ENCODE peak calls at places on chromosomes 6 and 20, in four cellular contexts. A is H7, D is PC-3, Y is heart left ventricle. Q is an unnamed sample.
A peak's percentile ranks its signal among the peaks of the same experiment; 100 is the strongest.

GRCh38 chr20:13898012-13898612 is 92.3 kb downstream of the SEL1L2 start:
- DNase-seq in Y (no peak), D (peak; percentile 58), A (peak; percentile 37), Q (no peak)

GRCh38 chr6:22332726-22333125 is 35.9 kb upstream of the PRL start:
- DNase-seq in D (peak; percentile 47), Y (no peak), A (no peak), Q (no peak)

GRCh38 chr20:59016795-59017492 is 2.3 kb upstream of the TUBB1 start:
- DNase-seq in D (peak; percentile 58), A (no peak), Y (no peak), Q (peak; percentile 65)

GRCh38 chr6:142323377-142323776 is 21.6 kb downstream of the ADGRG6 start:
- DNase-seq in D (peak; percentile 98), A (no peak), Y (no peak), Q (no peak)

GRCh38 chr6:66489269-66489987 is 782.4 kb upstream of the EYS start:
- DNase-seq in A (no peak), D (no peak), Y (peak; percentile 49), Q (no peak)

GRCh38 chr6:169626169-169626833 is 75.5 kb downstream of the WDR27 start:
- DNase-seq in Y (no peak), D (no peak), A (peak; percentile 28), Q (no peak)

GRCh38 chr20:22805219-22805618 is 220.8 kb upstream of the FOXA2 start:
- DNase-seq in A (peak; percentile 32), D (peak; percentile 33), Y (no peak), Q (no peak)

GRCh38 chr6:28789553-28790083 is 134.2 kb downstream of the TRIM27 start:
- DNase-seq in D (peak; percentile 85), Y (no peak), A (no peak), Q (no peak)

GRCh38 chr20:13147971-13148370 is 73.1 kb upstream of the ISM1 start:
- DNase-seq in Y (no peak), D (no peak), A (no peak), Q (no peak)

GRCh38 chr20:62918830-62919229 is 7.5 kb downstream of the DIDO1 start:
- DNase-seq in A (no peak), Y (no peak), D (no peak), Q (no peak)

GRCh38 chr6:148700713-148701392 is 46.0 kb upstream of the UST start:
- DNase-seq in A (peak; percentile 34), Y (no peak), D (peak; percentile 39), Q (no peak)

GRCh38 chr6:141313986-141314385 is 818.7 kb upstream of the GJE1 start:
- DNase-seq in Y (no peak), A (no peak), D (no peak), Q (no peak)

GRCh38 chr6:4125933-4126864 is 9.2 kb downstream of the ECI2 start:
- DNase-seq in Y (no peak), A (no peak), D (peak; percentile 91), Q (no peak)

GRCh38 chr20:58723628-58723984 is 31.0 kb downstream of the NPEPL1 start:
- DNase-seq in Y (no peak), A (no peak), D (no peak), Q (no peak)

GRCh38 chr6:28258877-28259777 is at the start of gene NKAPL:
- DNase-seq in D (no peak), Y (peak; percentile 91), A (peak; percentile 32), Q (peak; percentile 88)

GRCh38 chr6:16511723-16512584 is 249.3 kb downstream of the ATXN1 start:
- DNase-seq in A (no peak), D (no peak), Y (no peak), Q (no peak)

GRCh38 chr6:130965657-130966056 is 97.4 kb downstream of the EPB41L2 start:
- DNase-seq in D (no peak), A (no peak), Y (no peak), Q (no peak)

GRCh38 chr6:82248233-82248735 is 740 bp upstream of the IBTK start:
- DNase-seq in Y (no peak), D (peak; percentile 90), A (peak; percentile 21), Q (no peak)

GRCh38 chr20:61935926-61936700 is 129.6 kb downstream of the TAF4 start:
- DNase-seq in Y (no peak), D (no peak), A (peak; percentile 85), Q (no peak)

GRCh38 chr6:150299873-150300485 is 68.8 kb upstream of the IYD start:
- DNase-seq in Y (no peak), A (no peak), D (no peak), Q (no peak)

GRCh38 chr6:1792989-1793388 is 183.3 kb downstream of the FOXC1 start:
- DNase-seq in A (peak; percentile 73), D (peak; percentile 67), Y (no peak), Q (no peak)

GRCh38 chr6:44543664-44544063 is 156.2 kb downstream of the CDC5L start:
- DNase-seq in Y (no peak), D (no peak), A (no peak), Q (no peak)

GRCh38 chr20:18031888-18032509 is 25.7 kb downstream of the OVOL2 start:
- DNase-seq in Y (no peak), D (no peak), A (no peak), Q (no peak)

GRCh38 chr6:34696189-34696738 is 303 bp downstream of the ILRUN start:
- DNase-seq in A (no peak), D (peak; percentile 24), Y (peak; percentile 82), Q (peak; percentile 46)

GRCh38 chr20:40524071-40524470 is 165.0 kb downstream of the MAFB start:
- DNase-seq in A (no peak), Y (no peak), D (no peak), Q (no peak)

GRCh38 chr6:158457616-158458278 is 102.1 kb upstream of the TMEM181 start:
- DNase-seq in D (peak; percentile 13), Y (no peak), A (no peak), Q (no peak)

GRCh38 chr20:32652739-32653526 is 20.8 kb downstream of the C20orf203 start:
- DNase-seq in Y (peak; percentile 92), A (peak; percentile 96), D (peak; percentile 87), Q (peak; percentile 94)

GRCh38 chr20:25077610-25078169 is 4.3 kb downstream of the VSX1 start:
- DNase-seq in D (no peak), Y (peak; percentile 72), A (no peak), Q (peak; percentile 66)

GRCh38 chr6:151325075-151326050 is 66.0 kb downstream of the ZBTB2 start:
- DNase-seq in A (peak; percentile 51), Y (peak; percentile 74), D (peak; percentile 68), Q (peak; percentile 87)

GRCh38 chr6:11033825-11034224 is 10.3 kb downstream of the ELOVL2 start:
- DNase-seq in D (peak; percentile 78), Y (no peak), A (no peak), Q (no peak)

DNA sequence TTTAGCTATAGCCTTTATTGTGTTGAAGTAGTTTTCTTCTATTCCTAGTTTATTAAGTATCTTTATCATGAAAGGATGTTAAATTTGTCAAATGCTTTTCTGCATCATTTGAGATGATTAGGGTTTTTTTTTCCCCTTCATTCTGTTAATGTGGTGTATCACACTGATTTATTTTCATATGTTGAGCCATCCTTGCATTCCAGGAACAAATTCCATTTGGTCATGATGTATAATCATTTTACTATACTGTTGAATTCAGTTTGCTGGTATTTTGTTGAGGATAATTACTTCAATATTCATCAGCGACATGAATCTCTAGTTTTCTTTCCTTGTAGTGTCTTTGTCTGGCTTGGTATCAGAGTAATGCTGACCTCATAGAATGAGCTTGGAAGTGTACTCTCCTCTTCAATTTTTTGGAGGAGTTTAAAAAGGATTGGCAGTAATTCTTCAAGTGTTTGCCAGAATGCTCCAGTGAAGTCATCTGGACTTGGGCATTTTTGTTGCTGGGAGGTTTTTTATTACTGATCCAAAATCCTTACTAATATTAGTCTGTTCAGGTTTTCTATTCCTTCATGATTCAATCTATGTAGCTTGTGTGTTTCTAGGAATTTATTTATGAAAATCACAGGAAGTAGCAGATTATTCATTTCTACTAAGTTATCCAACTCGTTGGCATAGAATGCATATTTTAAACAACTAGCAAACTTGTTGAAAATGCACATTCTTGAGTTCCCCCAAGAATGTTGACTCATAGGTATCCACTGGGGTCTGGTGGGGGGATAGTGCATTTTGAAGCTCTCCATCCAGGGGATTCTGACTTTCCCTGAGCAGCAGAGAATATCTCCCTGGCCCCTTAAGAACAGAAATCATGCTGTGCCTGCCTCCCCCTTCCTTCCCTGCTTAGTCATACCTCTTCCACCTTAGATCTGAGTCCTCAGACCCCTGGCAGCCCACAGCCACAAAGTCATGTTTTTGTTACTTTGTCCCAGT is 187.1 kb downstream of the BMP7 start:
- DNase-seq in A (no peak), Y (no peak), D (no peak), Q (no peak)
- H3K27me3 ChIP-seq in A (no peaks in the 10 kb centered on the region), Y (peaks cover 11% of the 10 kb centered on the region), D (no peaks in the 10 kb centered on the region), Q (no peaks in the 10 kb centered on the region)

DNA sequence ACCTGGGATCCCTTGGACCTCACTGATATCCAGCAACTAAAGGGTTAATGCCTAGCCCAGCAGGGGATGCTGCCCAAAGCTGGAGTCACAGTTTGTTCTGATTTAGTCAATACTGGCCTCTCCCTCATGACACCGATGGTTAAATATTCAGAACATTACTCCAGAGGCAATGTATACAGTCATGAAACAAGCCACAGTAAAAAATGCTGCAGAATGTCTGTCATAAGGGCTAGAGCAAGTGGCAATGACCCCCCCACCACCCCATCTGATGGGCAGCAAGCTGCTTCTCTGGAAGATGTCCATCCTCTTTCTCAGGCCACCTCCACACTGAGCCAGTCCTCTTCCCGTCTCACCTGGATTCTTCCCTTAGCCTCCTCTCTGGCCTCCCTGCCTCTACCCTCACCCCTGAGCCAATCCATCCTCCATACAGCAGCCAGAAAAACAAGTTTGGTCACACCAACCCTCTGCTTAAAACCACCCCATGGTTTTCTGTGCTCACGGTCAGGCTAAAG is 99.0 kb upstream of the KCNG1 start:
- DNase-seq in A (peak; percentile 64), D (peak; percentile 87), Y (no peak), Q (no peak)
- H3K27me3 ChIP-seq in A (no peaks in the 10 kb centered on the region), D (no peaks in the 10 kb centered on the region), Y (peaks cover 44% of the 10 kb centered on the region), Q (no peaks in the 10 kb centered on the region)

GRCh38 chr20:56614196-56614595 is 14.9 kb upstream of the TFAP2C start:
- DNase-seq in A (no peak), Y (no peak), D (no peak), Q (no peak)

GRCh38 chr20:56617489-56617888 is 11.6 kb upstream of the TFAP2C start:
- DNase-seq in A (no peak), Y (no peak), D (no peak), Q (no peak)

GRCh38 chr20:56621730-56622129 is 7.4 kb upstream of the TFAP2C start:
- DNase-seq in A (no peak), Y (no peak), D (no peak), Q (no peak)

DNA sequence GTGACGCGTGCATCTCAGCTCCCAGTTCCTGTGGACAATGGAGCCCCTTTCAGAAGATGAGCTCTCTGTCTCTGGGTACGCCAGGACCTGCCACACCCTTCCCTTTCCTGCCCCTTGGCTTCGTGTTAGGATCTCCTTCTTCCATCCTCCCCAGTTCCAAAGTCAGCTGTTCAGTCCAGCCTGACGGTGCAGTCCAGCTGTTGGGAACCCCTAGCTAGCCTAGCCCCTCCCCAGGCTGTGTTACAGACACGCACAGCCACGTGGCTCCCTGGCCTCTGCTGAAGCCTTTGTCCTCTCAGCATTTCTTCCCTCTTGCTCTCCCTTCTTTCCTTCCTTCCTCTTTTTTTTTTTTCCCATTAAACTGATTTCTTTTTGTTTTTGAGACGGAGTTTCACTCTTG is 12.4 kb upstream of the TFAP2C start:
- DNase-seq in Y (no peak), A (no peak), D (no peak), Q (no peak)
- H3K27me3 ChIP-seq in Y (peaks cover 6% of the 10 kb centered on the region), A (no peaks in the 10 kb centered on the region), D (no peaks in the 10 kb centered on the region), Q (no peaks in the 10 kb centered on the region)

GRCh38 chr20:43185901-43186300 is 3.8 kb downstream of the PTPRT start:
- DNase-seq in Y (no peak), D (no peak), A (no peak), Q (no peak)

GRCh38 chr20:43188861-43189613 is 669 bp downstream of the PTPRT start:
- DNase-seq in D (no peak), Y (no peak), A (peak; percentile 69), Q (no peak)

GRCh38 chr20:43188234-43188653 is 1.5 kb downstream of the PTPRT start:
- DNase-seq in Y (no peak), A (no peak), D (no peak), Q (no peak)

GRCh38 chr20:43186312-43186711 is 3.4 kb downstream of the PTPRT start:
- DNase-seq in D (no peak), Y (no peak), A (no peak), Q (no peak)

GRCh38 chr20:43187476-43188233 is 2.1 kb downstream of the PTPRT start:
- DNase-seq in Y (peak; percentile 76), A (peak; percentile 87), D (peak; percentile 79), Q (peak; percentile 90)
- H3K27me3 ChIP-seq in Y (peaks cover 70% of the 10 kb centered on the region), A (peaks cover 42% of the 10 kb centered on the region), D (peaks cover 77% of the 10 kb centered on the region), Q (no peaks in the 10 kb centered on the region)

Q was measured in testis.